ENCODE peak calls at places on chromosomes 12 and 14, in four cellular contexts. One of them, this sample, is unnamed.

GRCh38 chr14:35533357-35534129 is 421 bp upstream of the INSM2 start:
- DNase-seq in IMR-90: peak
- DNase-seq in HepG2: peak
- DNase-seq in K562: peak
- DNase-seq in this sample: peak

GRCh38 chr14:22483863-22484593 is 105.0 kb downstream of the DAD1 start:
- DNase-seq in IMR-90: no peak
- DNase-seq in HepG2: no peak
- DNase-seq in K562: no peak
- DNase-seq in this sample: no peak

GRCh38 chr14:36070056-36071043 is 106.2 kb downstream of the PTCSC3 start:
- DNase-seq in K562: peak
- DNase-seq in IMR-90: peak
- DNase-seq in HepG2: peak
- DNase-seq in this sample: peak

GRCh38 chr12:109387425-109388166 is 39.9 kb downstream of the MYO1H start:
- DNase-seq in IMR-90: peak
- DNase-seq in K562: peak
- DNase-seq in HepG2: peak
- DNase-seq in this sample: peak

GRCh38 chr12:75481013-75481705 is 604 bp downstream of the GLIPR1 start:
- DNase-seq in HepG2: no peak
- DNase-seq in IMR-90: no peak
- DNase-seq in K562: no peak
- DNase-seq in this sample: no peak

GRCh38 chr12:15152864-15153263 is 68.4 kb downstream of the RERG start:
- DNase-seq in IMR-90: peak
- DNase-seq in HepG2: no peak
- DNase-seq in K562: no peak
- DNase-seq in this sample: peak

GRCh38 chr12:58803893-58804292 is 116.4 kb downstream of the LRIG3 start:
- DNase-seq in HepG2: no peak
- DNase-seq in K562: no peak
- DNase-seq in IMR-90: peak
- DNase-seq in this sample: no peak

GRCh38 chr12:95548056-95548538 is 3.2 kb downstream of the USP44 start:
- DNase-seq in K562: peak
- DNase-seq in IMR-90: no peak
- DNase-seq in HepG2: no peak
- DNase-seq in this sample: no peak

GRCh38 chr12:53701518-53702264 is 25.6 kb downstream of the CALCOCO1 start:
- DNase-seq in HepG2: peak
- DNase-seq in K562: peak
- DNase-seq in IMR-90: peak
- DNase-seq in this sample: peak

GRCh38 chr14:100698719-100699448 is 27.8 kb upstream of the DLK1 start:
- DNase-seq in IMR-90: no peak
- DNase-seq in HepG2: no peak
- DNase-seq in K562: peak
- DNase-seq in this sample: no peak

GRCh38 chr14:22994762-22995275 is 12.5 kb upstream of the AJUBA start:
- DNase-seq in IMR-90: peak
- DNase-seq in HepG2: peak
- DNase-seq in K562: peak
- DNase-seq in this sample: peak

GRCh38 chr12:70590051-70590450 is 47.2 kb downstream of the PTPRB start:
- DNase-seq in HepG2: peak
- DNase-seq in K562: peak
- DNase-seq in IMR-90: peak
- DNase-seq in this sample: peak

GRCh38 chr14:103716091-103716801 is 636 bp downstream of the ZFYVE21 start:
- DNase-seq in HepG2: no peak
- DNase-seq in K562: peak
- DNase-seq in IMR-90: no peak
- DNase-seq in this sample: peak

GRCh38 chr12:45557020-45557419 is 172.5 kb upstream of the ARID2 start:
- DNase-seq in K562: no peak
- DNase-seq in IMR-90: no peak
- DNase-seq in HepG2: no peak
- DNase-seq in this sample: no peak
- TF ChIP-seq MAZ in K562: no peak
- TF ChIP-seq MAZ in IMR-90: no peak
- TF ChIP-seq MAZ in HepG2: no peak
- TF ChIP-seq MAZ in this sample: no peak

DNA sequence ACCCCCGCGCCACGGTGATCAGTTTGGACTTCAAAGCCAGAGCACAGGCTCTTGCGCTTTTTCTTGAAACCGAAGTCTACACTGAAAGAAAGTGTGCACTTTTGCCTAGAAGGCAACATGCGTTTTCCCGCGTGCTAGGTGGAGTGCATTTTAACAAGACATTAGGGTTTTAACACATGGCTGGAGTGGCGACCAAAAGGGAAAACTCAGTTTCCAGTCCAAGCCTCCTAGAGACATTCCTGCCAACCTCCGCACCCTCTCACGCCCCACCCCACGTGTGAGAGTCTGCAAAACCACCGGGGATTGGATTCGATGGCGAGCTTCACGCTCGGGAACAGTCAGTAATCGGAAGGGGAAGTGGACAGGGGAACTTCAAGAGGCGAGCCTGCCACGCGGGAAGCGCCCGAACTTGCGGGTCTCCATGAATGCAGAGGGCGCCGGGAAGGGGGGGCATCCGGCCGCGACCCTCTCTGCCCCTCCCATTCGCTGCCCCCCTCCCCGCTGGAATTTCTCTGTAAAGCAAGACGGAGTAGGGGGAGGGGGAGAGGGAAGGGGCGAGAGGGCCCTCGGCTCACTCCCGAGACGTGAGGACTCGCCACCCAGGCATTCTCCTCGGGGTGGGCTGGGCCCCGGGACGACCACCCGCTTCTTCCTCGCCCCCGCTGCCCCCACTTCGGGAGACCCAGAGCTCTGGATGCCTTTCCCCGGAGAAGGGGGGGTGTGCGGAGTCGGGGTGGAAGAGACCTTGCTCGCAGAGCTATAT is 2.7 kb upstream of the CCND2 start:
- DNase-seq in HepG2: no peak
- DNase-seq in IMR-90: no peak
- DNase-seq in K562: peak
- DNase-seq in this sample: no peak
- TF ChIP-seq MAZ in HepG2: no peak
- TF ChIP-seq MAZ in IMR-90: no peak
- TF ChIP-seq MAZ in K562: peak
- TF ChIP-seq MAZ in this sample: no peak

GRCh38 chr14:96202441-96203094 is 2.1 kb upstream of the BDKRB2 start:
- DNase-seq in IMR-90: no peak
- DNase-seq in HepG2: no peak
- DNase-seq in K562: no peak
- DNase-seq in this sample: no peak
- TF ChIP-seq MAZ in IMR-90: no peak
- TF ChIP-seq MAZ in HepG2: no peak
- TF ChIP-seq MAZ in K562: no peak
- TF ChIP-seq MAZ in this sample: no peak

DNA sequence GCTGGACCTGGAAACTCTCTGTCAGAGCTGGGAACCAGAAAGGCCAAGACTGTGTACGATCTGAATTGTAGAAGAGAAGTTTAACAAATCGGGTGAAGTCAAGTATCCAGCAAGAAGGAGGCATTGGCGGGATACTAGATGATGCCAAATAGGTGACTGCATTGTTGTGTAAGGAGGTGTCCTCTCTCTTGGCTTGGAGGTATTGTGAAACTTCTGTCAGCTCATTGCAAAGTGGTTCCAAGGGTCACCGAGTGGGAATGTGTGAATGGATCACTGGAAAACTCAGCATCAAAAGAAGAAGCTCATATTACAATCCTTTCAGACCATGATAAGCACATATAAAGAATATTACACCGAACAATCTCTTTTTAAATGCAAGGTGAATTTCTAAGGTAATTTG is 11.7 kb downstream of the NAV3 start:
- DNase-seq in K562: no peak
- DNase-seq in HepG2: peak
- DNase-seq in IMR-90: no peak
- DNase-seq in this sample: no peak
- TF ChIP-seq MAZ in K562: no peak
- TF ChIP-seq MAZ in HepG2: no peak
- TF ChIP-seq MAZ in IMR-90: no peak
- TF ChIP-seq MAZ in this sample: no peak

GRCh38 chr14:75822522-75823288 is 159.1 kb downstream of the TGFB3 start:
- DNase-seq in K562: no peak
- DNase-seq in IMR-90: peak
- DNase-seq in HepG2: no peak
- DNase-seq in this sample: no peak
- TF ChIP-seq MAZ in K562: no peak
- TF ChIP-seq MAZ in IMR-90: no peak
- TF ChIP-seq MAZ in HepG2: no peak
- TF ChIP-seq MAZ in this sample: no peak

GRCh38 chr12:32836710-32837109 is 59.9 kb downstream of the PKP2 start:
- DNase-seq in HepG2: no peak
- DNase-seq in K562: no peak
- DNase-seq in IMR-90: no peak
- DNase-seq in this sample: no peak

GRCh38 chr12:32841061-32841460 is 55.5 kb downstream of the PKP2 start:
- DNase-seq in HepG2: no peak
- DNase-seq in IMR-90: no peak
- DNase-seq in K562: no peak
- DNase-seq in this sample: no peak

GRCh38 chr12:32834122-32834521 is 62.5 kb downstream of the PKP2 start:
- DNase-seq in K562: no peak
- DNase-seq in IMR-90: no peak
- DNase-seq in HepG2: no peak
- DNase-seq in this sample: no peak

GRCh38 chr12:32839828-32840227 is 56.7 kb downstream of the PKP2 start:
- DNase-seq in K562: no peak
- DNase-seq in HepG2: peak
- DNase-seq in IMR-90: no peak
- DNase-seq in this sample: no peak

DNA sequence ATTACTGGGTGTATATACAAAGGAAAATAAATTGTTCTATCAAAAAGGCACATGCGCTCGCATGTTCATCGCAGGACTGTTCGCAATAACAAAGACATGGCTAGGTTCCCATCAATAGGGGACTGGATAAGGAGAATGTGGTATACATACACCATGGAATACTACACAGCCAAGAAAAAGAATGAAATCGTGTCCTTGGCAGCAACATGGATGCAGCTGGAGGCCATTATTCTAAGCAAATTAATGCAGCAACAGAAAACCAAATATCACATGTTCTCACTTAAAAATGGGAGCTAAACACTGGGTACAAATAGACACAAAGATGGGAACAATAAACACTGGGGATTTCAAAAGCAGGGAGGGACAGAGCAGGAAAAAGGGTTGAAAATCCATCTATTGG is 58.6 kb downstream of the PKP2 start:
- DNase-seq in IMR-90: no peak
- DNase-seq in K562: no peak
- DNase-seq in HepG2: no peak
- DNase-seq in this sample: no peak
- TF ChIP-seq MAZ in IMR-90: no peak
- TF ChIP-seq MAZ in K562: no peak
- TF ChIP-seq MAZ in HepG2: no peak
- TF ChIP-seq MAZ in this sample: no peak

This sample was measured in A549.